ENCODE peak calls at places on chromosome 15, in ten cellular contexts. M is RKO; S is 8988T; X is hippocampal formation; R is AG09309; Z is esophagus squamous epithelium; Y is Kasumi-1; G is RWPE1; C is stimulated activated CD4-positive, alpha-beta T cell treated with anti-CD3 and anti-CD28 coated beads, Interleukin-2, amount 100 ng/mL, for 24 hours; U is aorta. Q is an unnamed sample.

GRCh38 chr15:42385206-42385979 is 26.1 kb downstream of the CAPN3 start:
- DNase-seq in M (peak), S (peak), X (no peak), R (no peak), Z (no peak), Y (peak), G (peak), C (peak), U (no peak), Q (no peak)

GRCh38 chr15:22954326-22954725 is 25.8 kb downstream of the CYFIP1 start:
- DNase-seq in M (no peak), S (no peak), X (no peak), R (no peak), Z (no peak), Y (no peak), G (no peak), C (no peak), U (peak), Q (no peak)

GRCh38 chr15:65937476-65937875 is 68.2 kb downstream of the RAB11A start:
- DNase-seq in M (peak), S (no peak), X (peak), R (no peak), Z (no peak), Y (no peak), G (no peak), C (no peak), U (no peak), Q (no peak)

GRCh38 chr15:33211409-33211808 is 16.9 kb upstream of the FMN1 start:
- DNase-seq in M (no peak), S (no peak), X (no peak), R (no peak), Z (no peak), Y (no peak), G (no peak), C (no peak), U (peak), Q (no peak)

GRCh38 chr15:95162069-95162468 is 930.7 kb downstream of the MCTP2 start:
- DNase-seq in M (no peak), S (no peak), X (no peak), R (no peak), Z (no peak), Y (no peak), G (no peak), C (no peak), U (no peak), Q (no peak)

GRCh38 chr15:88664151-88664778 is 25.4 kb downstream of the ISG20 start:
- DNase-seq in M (peak), S (no peak), X (peak), R (no peak), Z (no peak), Y (no peak), G (no peak), C (peak), U (no peak), Q (no peak)

GRCh38 chr15:70801111-70801510 is 37.8 kb upstream of the UACA start:
- DNase-seq in M (no peak), S (no peak), X (no peak), R (no peak), Z (no peak), Y (no peak), G (no peak), C (no peak), U (no peak), Q (no peak)

GRCh38 chr15:63473999-63474809 is 30.2 kb upstream of the USP3 start:
- DNase-seq in M (peak), S (no peak), X (no peak), R (no peak), Z (no peak), Y (no peak), G (no peak), C (peak), U (no peak), Q (peak)

GRCh38 chr15:67824900-67825879 is at the start of gene SKOR1:
- DNase-seq in M (no peak), S (no peak), X (no peak), R (no peak), Z (no peak), Y (peak), G (no peak), C (peak), U (no peak), Q (no peak)